ENCODE peak calls at places on chromosome 18, in five cellular contexts. S is mesendoderm; Q is amniotic stem cell; T is activated naive CD8-positive, alpha-beta T cell treated with anti-CD3 and anti-CD28 coated beads, Interleukin-2, amount 50 U/mL, for 24 hours; Y is NAMALWA. Z is an unnamed sample.

GRCh38 chr18:41126541-41127235 is 828.3 kb upstream of the PIK3C3 start:
- DNase-seq in Y (no peak), Q (peak), T (no peak), S (no peak), Z (no peak)

GRCh38 chr18:59623456-59624383 is 73.5 kb downstream of the CCBE1 start:
- DNase-seq in S (no peak), T (no peak), Y (no peak), Q (no peak), Z (no peak)

GRCh38 chr18:79093986-79094385 is 24.8 kb downstream of the ATP9B start:
- DNase-seq in Y (no peak), S (no peak), T (no peak), Q (no peak), Z (no peak)

GRCh38 chr18:8681196-8681595 is 24.2 kb upstream of the MTCL1 start:
- DNase-seq in Q (no peak), T (no peak), S (no peak), Y (no peak), Z (no peak)

GRCh38 chr18:24354278-24354677 is 43.3 kb downstream of the OSBPL1A start:
- DNase-seq in Q (no peak), Y (no peak), S (peak), T (no peak), Z (no peak)

GRCh38 chr18:24818451-24818850 is 358.0 kb downstream of the HRH4 start:
- DNase-seq in T (no peak), S (no peak), Y (no peak), Q (no peak), Z (no peak)

GRCh38 chr18:24488824-24489493 is 28.5 kb downstream of the HRH4 start:
- DNase-seq in Q (no peak), S (peak), T (no peak), Y (peak), Z (peak)

GRCh38 chr18:25038261-25038660 is 313.7 kb downstream of the ZNF521 start:
- DNase-seq in Y (no peak), T (no peak), Q (no peak), S (no peak), Z (no peak)

GRCh38 chr18:70289351-70290330 is 796 bp downstream of the SOCS6 start:
- DNase-seq in S (peak), T (no peak), Y (peak), Q (no peak), Z (no peak)

GRCh38 chr18:72456802-72457201 is 87.3 kb downstream of the CBLN2 start:
- DNase-seq in Y (no peak), T (no peak), S (no peak), Q (no peak), Z (no peak)

GRCh38 chr18:48132993-48133674 is 202.7 kb upstream of the SMAD2 start:
- DNase-seq in T (no peak), Q (no peak), S (no peak), Y (no peak), Z (no peak)

GRCh38 chr18:61973273-61974115 is 80.7 kb upstream of the RNF152 start:
- DNase-seq in T (no peak), S (no peak), Q (no peak), Y (no peak), Z (no peak)

GRCh38 chr18:48002933-48003365 is 72.5 kb upstream of the SMAD2 start:
- DNase-seq in Q (no peak), T (no peak), Y (no peak), S (peak), Z (no peak)

GRCh38 chr18:39946623-39947061 is 2008.4 kb upstream of the PIK3C3 start:
- DNase-seq in T (no peak), S (peak), Q (no peak), Y (no peak), Z (peak)

GRCh38 chr18:48949051-48949605 is 1.6 kb downstream of the SMAD7 start:
- DNase-seq in T (peak), Y (peak), S (no peak), Q (no peak), Z (no peak)

GRCh38 chr18:48888681-48889080 is 62.1 kb downstream of the SMAD7 start:
- DNase-seq in T (no peak), Y (no peak), Q (no peak), S (no peak), Z (no peak)

GRCh38 chr18:55189972-55190371 is 230.7 kb upstream of the CCDC68 start:
- DNase-seq in S (peak), Y (no peak), Q (no peak), T (no peak), Z (no peak)

GRCh38 chr18:77974329-77974728 is 724.7 kb downstream of the GALR1 start:
- DNase-seq in S (no peak), T (no peak), Y (no peak), Q (no peak), Z (no peak)

GRCh38 chr18:78998350-78999055 is 18.9 kb downstream of the SALL3 start:
- DNase-seq in T (no peak), S (no peak), Q (no peak), Y (no peak), Z (no peak)

GRCh38 chr18:73124165-73124564 is 256.4 kb upstream of the NETO1 start:
- DNase-seq in Y (no peak), Q (no peak), S (no peak), T (no peak), Z (no peak)

GRCh38 chr18:51643483-51643882 is 446.0 kb upstream of the MEX3C start:
- DNase-seq in Q (no peak), T (no peak), S (peak), Y (no peak), Z (no peak)

GRCh38 chr18:63752661-63753060 is 22.6 kb upstream of the SERPINB7 start:
- DNase-seq in Q (no peak), Y (no peak), T (no peak), S (no peak), Z (no peak)

GRCh38 chr18:11259421-11259820 is 110.1 kb upstream of the PIEZO2 start:
- DNase-seq in S (no peak), T (no peak), Q (no peak), Y (no peak), Z (no peak)

GRCh38 chr18:77052656-77053309 is 79.8 kb downstream of the MBP start:
- DNase-seq in Q (no peak), S (no peak), Y (peak), T (no peak), Z (no peak)

GRCh38 chr18:68840554-68841263 is 42.8 kb downstream of the CCDC102B start:
- DNase-seq in T (no peak), Y (no peak), Q (peak), S (peak), Z (peak)

GRCh38 chr18:14053661-14054060 is 78.6 kb downstream of the ZNF519 start:
- DNase-seq in Y (no peak), Q (no peak), S (no peak), T (no peak), Z (no peak)

GRCh38 chr18:37299471-37300304 is 265.9 kb downstream of the CELF4 start:
- DNase-seq in Q (peak), Y (peak), S (peak), T (no peak), Z (peak)

GRCh38 chr18:62339106-62339988 is 14.2 kb downstream of the TNFRSF11A start:
- DNase-seq in Q (no peak), Y (no peak), S (peak), T (no peak), Z (no peak)

GRCh38 chr18:62939925-62940324 is 224.6 kb downstream of the PHLPP1 start:
- DNase-seq in Q (no peak), S (no peak), Y (no peak), T (no peak), Z (no peak)

Z was measured in HFF-Myc.